ENCODE peak calls at places on chromosome 2, in eight cellular contexts. One of them, this sample, is unnamed.

GRCh38 chr2:235951980-235952379 is 216.2 kb downstream of the GBX2 start:
- DNase-seq in testis: no peak
- DNase-seq in fibroblast of lung: no peak
- DNase-seq in BJ: no peak
- DNase-seq in A549: no peak
- DNase-seq in AG10803: no peak
- DNase-seq in Panc1: no peak
- DNase-seq in Calu3: no peak
- DNase-seq in this sample: no peak

GRCh38 chr2:127852388-127852787 is 5.6 kb downstream of the POLR2D start:
- DNase-seq in fibroblast of lung: no peak
- DNase-seq in testis: no peak
- DNase-seq in A549: no peak
- DNase-seq in Panc1: no peak
- DNase-seq in Calu3: no peak
- DNase-seq in BJ: no peak
- DNase-seq in AG10803: no peak
- DNase-seq in this sample: no peak

GRCh38 chr2:143058795-143059194 is 70.4 kb upstream of the ARHGAP15 start:
- DNase-seq in A549: no peak
- DNase-seq in testis: no peak
- DNase-seq in BJ: no peak
- DNase-seq in AG10803: no peak
- DNase-seq in Panc1: no peak
- DNase-seq in fibroblast of lung: peak
- DNase-seq in Calu3: no peak
- DNase-seq in this sample: no peak

GRCh38 chr2:20661028-20661980 is 5.6 kb upstream of the GDF7 start:
- DNase-seq in testis: peak
- DNase-seq in A549: peak
- DNase-seq in Panc1: peak
- DNase-seq in AG10803: peak
- DNase-seq in Calu3: peak
- DNase-seq in BJ: no peak
- DNase-seq in fibroblast of lung: peak
- DNase-seq in this sample: peak

GRCh38 chr2:237096911-237097310 is 11.2 kb downstream of the COPS8 start:
- DNase-seq in Calu3: no peak
- DNase-seq in testis: no peak
- DNase-seq in Panc1: no peak
- DNase-seq in A549: no peak
- DNase-seq in fibroblast of lung: peak
- DNase-seq in AG10803: peak
- DNase-seq in BJ: no peak
- DNase-seq in this sample: peak

GRCh38 chr2:178324072-178324471 is 126.9 kb downstream of the PRKRA start:
- DNase-seq in AG10803: no peak
- DNase-seq in fibroblast of lung: no peak
- DNase-seq in BJ: no peak
- DNase-seq in Calu3: no peak
- DNase-seq in testis: peak
- DNase-seq in A549: no peak
- DNase-seq in Panc1: no peak
- DNase-seq in this sample: no peak

GRCh38 chr2:55518846-55519167 is 711 bp upstream of the CFAP36 start:
- DNase-seq in A549: peak
- DNase-seq in Calu3: no peak
- DNase-seq in Panc1: no peak
- DNase-seq in fibroblast of lung: peak
- DNase-seq in testis: no peak
- DNase-seq in BJ: no peak
- DNase-seq in AG10803: peak
- DNase-seq in this sample: no peak

GRCh38 chr2:233929352-233929843 is 12.2 kb downstream of the TRPM8 start:
- DNase-seq in fibroblast of lung: no peak
- DNase-seq in Calu3: peak
- DNase-seq in A549: peak
- DNase-seq in testis: no peak
- DNase-seq in Panc1: no peak
- DNase-seq in BJ: no peak
- DNase-seq in AG10803: no peak
- DNase-seq in this sample: no peak

GRCh38 chr2:132374551-132374950 is 42.1 kb upstream of the GPR39 start:
- DNase-seq in testis: no peak
- DNase-seq in AG10803: peak
- DNase-seq in A549: no peak
- DNase-seq in BJ: no peak
- DNase-seq in fibroblast of lung: peak
- DNase-seq in Panc1: no peak
- DNase-seq in Calu3: no peak
- DNase-seq in this sample: peak

GRCh38 chr2:101672047-101672446 is 25.5 kb upstream of the MAP4K4 start:
- DNase-seq in Panc1: no peak
- DNase-seq in Calu3: no peak
- DNase-seq in fibroblast of lung: no peak
- DNase-seq in BJ: no peak
- DNase-seq in AG10803: no peak
- DNase-seq in A549: no peak
- DNase-seq in testis: no peak
- DNase-seq in this sample: no peak

GRCh38 chr2:212176151-212176550 is 362.5 kb downstream of the ERBB4 start:
- DNase-seq in AG10803: no peak
- DNase-seq in BJ: no peak
- DNase-seq in Calu3: no peak
- DNase-seq in fibroblast of lung: no peak
- DNase-seq in A549: no peak
- DNase-seq in testis: no peak
- DNase-seq in Panc1: no peak
- DNase-seq in this sample: no peak

GRCh38 chr2:46887028-46887885 is 28.3 kb downstream of the MCFD2 start:
- DNase-seq in Panc1: no peak
- DNase-seq in fibroblast of lung: peak
- DNase-seq in Calu3: no peak
- DNase-seq in A549: no peak
- DNase-seq in BJ: no peak
- DNase-seq in testis: no peak
- DNase-seq in AG10803: peak
- DNase-seq in this sample: peak

GRCh38 chr2:218072478-218073024 is 3.5 kb downstream of the RUFY4 start:
- DNase-seq in AG10803: no peak
- DNase-seq in BJ: no peak
- DNase-seq in A549: no peak
- DNase-seq in Calu3: no peak
- DNase-seq in fibroblast of lung: no peak
- DNase-seq in Panc1: no peak
- DNase-seq in testis: no peak
- DNase-seq in this sample: no peak

GRCh38 chr2:218072002-218072401 is 2.9 kb downstream of the RUFY4 start:
- DNase-seq in Panc1: no peak
- DNase-seq in BJ: no peak
- DNase-seq in AG10803: no peak
- DNase-seq in fibroblast of lung: no peak
- DNase-seq in Calu3: no peak
- DNase-seq in testis: no peak
- DNase-seq in A549: no peak
- DNase-seq in this sample: no peak

GRCh38 chr2:218075975-218076811 is 7.1 kb downstream of the RUFY4 start:
- DNase-seq in fibroblast of lung: no peak
- DNase-seq in AG10803: no peak
- DNase-seq in testis: no peak
- DNase-seq in BJ: no peak
- DNase-seq in A549: no peak
- DNase-seq in Calu3: no peak
- DNase-seq in Panc1: no peak
- DNase-seq in this sample: no peak

GRCh38 chr2:218073185-218073584 is 4.1 kb downstream of the RUFY4 start:
- DNase-seq in fibroblast of lung: no peak
- DNase-seq in testis: no peak
- DNase-seq in AG10803: no peak
- DNase-seq in Calu3: no peak
- DNase-seq in BJ: no peak
- DNase-seq in A549: no peak
- DNase-seq in Panc1: no peak
- DNase-seq in this sample: no peak

GRCh38 chr2:218074031-218074430 is 5.0 kb downstream of the RUFY4 start:
- DNase-seq in fibroblast of lung: no peak
- DNase-seq in BJ: no peak
- DNase-seq in testis: no peak
- DNase-seq in A549: peak
- DNase-seq in Calu3: peak
- DNase-seq in Panc1: no peak
- DNase-seq in AG10803: no peak
- DNase-seq in this sample: peak
- TF ChIP-seq CTCF in fibroblast of lung: peak
- TF ChIP-seq CTCF in BJ: peak
- TF ChIP-seq CTCF in testis: peak
- TF ChIP-seq CTCF in A549: peak
- TF ChIP-seq CTCF in Calu3: peak
- TF ChIP-seq CTCF in Panc1: peak
- TF ChIP-seq CTCF in AG10803: peak
- TF ChIP-seq CTCF in this sample: peak

DNA sequence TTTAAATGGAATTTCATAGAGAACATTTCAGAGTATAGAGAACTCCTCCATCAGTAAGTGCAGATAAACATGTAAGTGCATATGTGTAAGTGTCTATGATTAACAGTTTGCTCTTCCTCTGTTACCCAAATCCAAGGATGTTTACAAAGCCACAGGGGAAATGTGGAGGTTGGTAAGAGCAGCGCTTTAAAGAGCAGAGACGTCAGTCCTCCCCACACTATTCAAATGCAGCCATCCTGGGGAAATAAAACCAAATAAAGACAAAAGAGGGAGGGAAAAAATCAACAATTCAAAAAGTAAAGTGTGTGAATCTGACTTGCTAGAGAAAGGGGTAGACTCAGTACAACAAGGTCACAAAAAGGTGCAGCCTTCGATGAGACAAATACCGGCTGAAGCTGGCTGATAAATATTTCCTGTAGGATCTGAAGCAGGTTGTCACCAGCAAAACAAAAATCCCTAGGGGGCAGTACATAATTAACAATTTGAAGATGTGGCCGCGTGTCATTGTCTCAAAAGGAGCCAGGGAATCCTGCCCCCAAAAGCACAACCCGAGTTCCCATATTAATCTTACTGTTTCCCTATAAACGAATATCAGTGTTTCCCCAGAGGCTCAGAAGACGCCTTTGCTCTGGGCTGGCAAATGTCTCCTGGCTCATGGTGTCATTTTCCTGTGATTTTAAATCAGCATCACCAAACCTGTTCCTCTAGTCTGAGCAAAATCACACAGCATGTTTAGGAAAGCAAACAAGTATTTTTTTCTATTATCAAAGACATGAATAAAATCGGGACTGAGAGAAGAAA is 216.5 kb downstream of the CDCA7 start:
- DNase-seq in AG10803: peak
- DNase-seq in Calu3: peak
- DNase-seq in testis: peak
- DNase-seq in fibroblast of lung: peak
- DNase-seq in Panc1: peak
- DNase-seq in A549: peak
- DNase-seq in BJ: no peak
- DNase-seq in this sample: peak
- TF ChIP-seq CTCF in AG10803: peak
- TF ChIP-seq CTCF in Calu3: peak
- TF ChIP-seq CTCF in testis: no peak
- TF ChIP-seq CTCF in fibroblast of lung: peak
- TF ChIP-seq CTCF in Panc1: peak
- TF ChIP-seq CTCF in A549: peak
- TF ChIP-seq CTCF in BJ: peak
- TF ChIP-seq CTCF in this sample: peak

GRCh38 chr2:240387669-240388358 is 47.6 kb upstream of the GPC1 start:
- DNase-seq in fibroblast of lung: peak
- DNase-seq in Calu3: peak
- DNase-seq in AG10803: peak
- DNase-seq in A549: peak
- DNase-seq in Panc1: peak
- DNase-seq in testis: peak
- DNase-seq in BJ: peak
- DNase-seq in this sample: peak
- TF ChIP-seq CTCF in fibroblast of lung: no peak
- TF ChIP-seq CTCF in Calu3: no peak
- TF ChIP-seq CTCF in AG10803: no peak
- TF ChIP-seq CTCF in A549: no peak
- TF ChIP-seq CTCF in Panc1: no peak
- TF ChIP-seq CTCF in testis: no peak
- TF ChIP-seq CTCF in BJ: no peak
- TF ChIP-seq CTCF in this sample: no peak

GRCh38 chr2:220463876-220464275 is 836.4 kb downstream of the SLC4A3 start:
- DNase-seq in testis: no peak
- DNase-seq in Panc1: no peak
- DNase-seq in fibroblast of lung: no peak
- DNase-seq in BJ: no peak
- DNase-seq in AG10803: no peak
- DNase-seq in Calu3: no peak
- DNase-seq in A549: no peak
- DNase-seq in this sample: no peak

GRCh38 chr2:220465700-220466099 is 838.3 kb downstream of the SLC4A3 start:
- DNase-seq in fibroblast of lung: no peak
- DNase-seq in AG10803: no peak
- DNase-seq in Calu3: no peak
- DNase-seq in testis: no peak
- DNase-seq in BJ: no peak
- DNase-seq in A549: no peak
- DNase-seq in Panc1: no peak
- DNase-seq in this sample: no peak

GRCh38 chr2:220455389-220455788 is 828.0 kb downstream of the SLC4A3 start:
- DNase-seq in testis: no peak
- DNase-seq in Calu3: no peak
- DNase-seq in fibroblast of lung: peak
- DNase-seq in Panc1: no peak
- DNase-seq in A549: no peak
- DNase-seq in BJ: peak
- DNase-seq in AG10803: peak
- DNase-seq in this sample: peak

GRCh38 chr2:220458051-220458450 is 830.6 kb downstream of the SLC4A3 start:
- DNase-seq in A549: no peak
- DNase-seq in AG10803: no peak
- DNase-seq in BJ: no peak
- DNase-seq in fibroblast of lung: no peak
- DNase-seq in testis: no peak
- DNase-seq in Panc1: no peak
- DNase-seq in Calu3: no peak
- DNase-seq in this sample: no peak

DNA sequence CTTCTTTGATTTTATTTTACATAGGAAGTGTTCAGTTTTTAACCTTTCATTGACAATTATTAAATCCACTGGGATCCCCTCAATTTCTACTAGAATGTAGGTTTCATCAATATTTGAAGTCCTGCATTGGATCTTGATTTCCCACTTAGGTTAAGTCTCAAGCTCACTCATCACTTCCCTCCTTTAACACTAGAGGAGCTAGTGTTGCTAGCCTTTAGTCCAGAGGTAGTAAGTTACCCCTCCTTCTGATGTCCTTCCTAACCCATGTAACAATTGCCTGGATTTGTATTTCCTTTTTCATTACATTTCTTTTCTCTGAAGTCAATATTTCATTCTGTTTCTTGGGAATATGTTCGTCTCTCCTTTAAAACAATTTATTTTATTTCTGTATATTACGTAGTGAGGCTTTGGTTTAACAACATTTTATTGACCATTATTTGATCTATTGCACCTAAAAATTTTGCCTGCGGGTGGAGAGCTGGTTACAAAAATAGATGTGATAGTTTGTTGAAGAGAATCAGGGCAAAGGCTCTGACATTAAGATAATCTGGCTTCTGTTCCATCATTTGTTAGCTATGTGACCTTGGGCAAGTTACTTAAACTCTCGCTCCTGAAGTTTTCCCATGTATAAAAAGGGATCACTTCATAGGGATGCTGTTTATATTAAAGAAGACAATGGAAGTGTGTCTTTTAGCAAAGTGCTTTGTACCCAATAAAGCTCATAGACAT is 833.0 kb downstream of the SLC4A3 start:
- DNase-seq in testis: no peak
- DNase-seq in A549: no peak
- DNase-seq in Panc1: no peak
- DNase-seq in BJ: no peak
- DNase-seq in fibroblast of lung: no peak
- DNase-seq in AG10803: no peak
- DNase-seq in Calu3: no peak
- DNase-seq in this sample: peak
- TF ChIP-seq CTCF in testis: no peak
- TF ChIP-seq CTCF in A549: no peak
- TF ChIP-seq CTCF in Panc1: no peak
- TF ChIP-seq CTCF in BJ: peak
- TF ChIP-seq CTCF in fibroblast of lung: no peak
- TF ChIP-seq CTCF in AG10803: peak
- TF ChIP-seq CTCF in Calu3: no peak
- TF ChIP-seq CTCF in this sample: peak